ENCODE peak calls at places on chromosomes 4 and X, in four cellular contexts. O, X, M and G are unnamed samples.

GRCh38 chr4:105751718-105752299 is 43.2 kb downstream of the GSTCD start:
- DNase-seq in O (no peak), X (no peak), M (no peak), G (peak)

GRCh38 chr4:80268936-80269335 is 2.5 kb downstream of the FGF5 start:
- DNase-seq in M (no peak), X (no peak), O (no peak), G (no peak)

GRCh38 chrX:81206471-81206870 is 4.6 kb downstream of the SH3BGRL start:
- DNase-seq in X (no peak), M (no peak), O (no peak), G (no peak)

GRCh38 chrX:1391370-1391706 is 575 bp downstream of the SLC25A6 start:
- DNase-seq in M (no peak), X (no peak), O (no peak), G (no peak)

GRCh38 chr4:154779362-154779947 is 1.6 kb upstream of the RBM46 start:
- DNase-seq in X (peak), O (peak), M (no peak), G (peak)

GRCh38 chr4:184417802-184418511 is 56.4 kb downstream of the IRF2 start:
- DNase-seq in O (peak), X (no peak), M (peak), G (peak)

GRCh38 chr4:55018521-55018920 is 106.9 kb downstream of the KDR start:
- DNase-seq in M (no peak), O (no peak), X (no peak), G (no peak)

GRCh38 chr4:13640149-13640671 is 12.7 kb upstream of the BOD1L1 start:
- DNase-seq in M (peak), O (peak), X (no peak), G (peak)

GRCh38 chrX:124239324-124239723 is 93.1 kb upstream of the TEX13D start:
- DNase-seq in M (no peak), O (no peak), X (no peak), G (no peak)

DNA sequence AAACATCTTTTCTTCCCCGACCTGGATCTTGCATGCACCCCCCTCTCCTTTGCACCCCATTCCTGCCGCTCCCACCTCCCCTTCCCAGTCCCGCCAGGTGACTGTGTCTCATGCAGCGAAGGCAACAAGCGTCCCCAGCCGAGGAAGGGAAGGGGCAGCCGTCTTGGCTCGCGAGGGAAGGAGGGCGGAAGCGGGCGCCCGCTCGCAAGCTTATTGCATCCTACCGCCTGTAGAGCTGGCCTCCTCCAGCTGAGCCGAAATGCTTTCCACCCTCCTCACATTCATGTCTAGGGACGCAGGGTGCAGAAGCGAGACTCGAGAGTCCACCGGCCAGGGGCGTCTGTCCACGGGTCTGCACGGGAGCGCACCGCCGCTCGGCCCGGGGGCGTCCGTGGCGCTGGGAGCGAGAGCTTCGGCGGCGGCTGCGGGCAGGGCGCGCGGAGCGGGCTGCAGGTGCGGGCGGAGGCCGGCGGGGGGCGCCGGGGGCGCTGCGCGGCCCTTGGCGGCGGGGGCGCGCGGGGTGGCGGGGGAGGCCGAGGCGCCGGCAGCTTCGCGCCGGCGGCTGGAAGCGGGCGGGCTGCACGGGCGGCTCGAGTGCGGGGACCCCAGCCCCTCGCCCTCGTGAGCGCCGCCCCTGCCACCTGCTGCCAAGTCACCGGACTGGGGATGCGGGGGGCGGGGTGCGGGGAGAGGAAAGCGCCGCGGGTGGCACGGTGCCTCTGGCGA is at the start of gene KCNIP4:
- DNase-seq in X (no peak), O (peak), M (no peak), G (no peak)
- H3K4me3 ChIP-seq in X (no peak), O (peak), M (peak), G (peak)

GRCh38 chrX:6758234-6758633 is 223.3 kb upstream of the VCX3A start:
- DNase-seq in O (no peak), M (no peak), X (no peak), G (no peak)

GRCh38 chrX:6761251-6761650 is 226.3 kb upstream of the VCX3A start:
- DNase-seq in X (no peak), M (no peak), O (no peak), G (no peak)
- H3K4me3 ChIP-seq in X (no peak), M (no peak), O (no peak), G (no peak)

GRCh38 chr4:40333921-40334352 is 1.2 kb upstream of the CHRNA9 start:
- DNase-seq in X (no peak), O (peak), M (no peak), G (peak)
- H3K4me3 ChIP-seq in X (no peak), O (no peak), M (no peak), G (no peak)

GRCh38 chr4:147088141-147088540 is 142.5 kb upstream of the TTC29 start:
- DNase-seq in X (no peak), M (no peak), O (peak), G (no peak)
- H3K4me3 ChIP-seq in X (no peak), M (peak), O (peak), G (peak)

GRCh38 chr4:186481998-186482790 is 73.2 kb downstream of the MTNR1A start:
- DNase-seq in M (no peak), X (no peak), O (no peak), G (no peak)
- H3K4me3 ChIP-seq in M (no peak), X (no peak), O (no peak), G (no peak)

GRCh38 chr4:74028504-74028903 is 10.0 kb downstream of the CXCL3 start:
- DNase-seq in X (no peak), O (no peak), M (no peak), G (no peak)
- H3K4me3 ChIP-seq in X (no peak), O (no peak), M (no peak), G (no peak)

DNA sequence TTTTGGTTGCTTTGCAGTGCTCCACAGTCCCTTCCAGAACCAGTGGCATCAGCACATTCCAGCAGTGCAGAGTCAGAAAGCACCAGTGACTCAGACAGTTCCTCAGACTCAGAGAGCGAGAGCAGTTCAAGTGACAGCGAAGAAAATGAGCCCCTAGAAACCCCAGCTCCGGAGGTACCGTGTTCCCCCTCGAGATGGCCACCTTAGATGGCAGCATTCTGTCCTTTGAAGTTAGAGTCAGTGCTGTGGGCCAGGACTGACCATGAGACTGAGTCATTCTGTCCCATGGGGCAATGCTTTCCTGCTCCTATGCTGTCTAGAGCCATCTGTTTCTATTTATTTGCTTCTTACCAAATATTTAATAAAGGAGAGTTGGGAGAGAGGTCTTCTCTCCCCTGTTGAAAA is 112.3 kb downstream of the KLHL8 start:
- DNase-seq in O (peak), M (no peak), X (no peak), G (no peak)
- H3K4me3 ChIP-seq in O (peak), M (peak), X (no peak), G (no peak)

GRCh38 chrX:119885554-119886428 is 9.9 kb upstream of the AKAP14 start:
- DNase-seq in M (no peak), X (peak), O (no peak), G (no peak)

GRCh38 chrX:119887721-119888425 is 7.8 kb upstream of the AKAP14 start:
- DNase-seq in M (no peak), O (peak), X (peak), G (no peak)
- H3K4me3 ChIP-seq in M (peak), O (peak), X (no peak), G (peak)

GRCh38 chr4:40200881-40201797 is 4.3 kb downstream of the RHOH start:
- DNase-seq in X (peak), O (no peak), M (no peak), G (no peak)

GRCh38 chr4:40199999-40200880 is 3.4 kb downstream of the RHOH start:
- DNase-seq in X (peak), M (no peak), O (no peak), G (no peak)

GRCh38 chr4:40204507-40205258 is 7.9 kb downstream of the RHOH start:
- DNase-seq in M (no peak), X (peak), O (no peak), G (no peak)

GRCh38 chr4:40201898-40202297 is 5.1 kb downstream of the RHOH start:
- DNase-seq in X (peak), M (no peak), O (no peak), G (no peak)

DNA sequence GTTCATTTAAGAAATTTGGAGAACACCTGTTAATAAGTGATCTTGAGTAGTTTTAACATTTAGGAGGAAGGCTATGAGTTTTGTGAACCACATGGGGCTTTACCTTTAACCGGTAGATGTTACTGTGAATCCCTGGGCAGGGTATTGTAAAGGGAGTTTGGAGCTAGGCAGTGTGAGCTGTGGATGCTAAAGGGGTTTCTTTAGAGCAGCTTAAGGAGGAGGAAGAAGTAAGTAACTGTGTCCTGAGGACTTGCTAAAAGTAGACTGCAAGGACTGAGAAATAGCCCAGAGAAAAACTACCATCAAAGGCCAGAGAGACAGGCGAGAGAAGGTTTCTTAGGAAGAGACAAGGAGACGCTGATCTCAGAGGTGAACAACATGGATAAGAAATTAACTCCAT is 5.6 kb downstream of the RHOH start:
- DNase-seq in O (no peak), M (no peak), X (peak), G (no peak)
- H3K4me3 ChIP-seq in O (no peak), M (no peak), X (peak), G (no peak)